ENCODE peak calls at places on chromosomes 3 and 15, in four cellular contexts. I is amygdala; X is T-helper 1 cell; O is activated naive CD4-positive, alpha-beta T cell. W is an unnamed sample.

GRCh38 chr15:52532427-52532826 is 3.7 kb upstream of the MYO5A start:
- DNase-seq in I (no peak), X (no peak), O (no peak), W (no peak)

GRCh38 chr3:50657816-50658215 is 16.9 kb upstream of the DOCK3 start:
- DNase-seq in I (no peak), X (no peak), O (no peak), W (no peak)

GRCh38 chr3:115254492-115255196 is 107.6 kb upstream of the ZBTB20 start:
- DNase-seq in I (no peak), X (no peak), O (no peak), W (no peak)

GRCh38 chr3:27253831-27254230 is 115.4 kb downstream of the NEK10 start:
- DNase-seq in I (no peak), X (no peak), O (no peak), W (no peak)

GRCh38 chr3:145889730-145890129 is 271.3 kb downstream of the PLOD2 start:
- DNase-seq in I (no peak), X (no peak), O (no peak), W (no peak)

GRCh38 chr3:52039426-52039825 is 16.9 kb downstream of the DUSP7 start:
- DNase-seq in I (peak), X (no peak), O (no peak), W (no peak)

GRCh38 chr3:169022457-169022856 is 641.1 kb downstream of the MECOM start:
- DNase-seq in I (no peak), X (no peak), O (no peak), W (no peak)

GRCh38 chr15:90883971-90884718 is at the start of gene FES:
- DNase-seq in I (no peak), X (no peak), O (no peak), W (no peak)

GRCh38 chr3:47002490-47003410 is 23.3 kb downstream of the NBEAL2 start:
- DNase-seq in I (no peak), X (no peak), O (no peak), W (no peak)

GRCh38 chr3:152922554-152922953 is 87.6 kb downstream of the P2RY1 start:
- DNase-seq in I (no peak), X (no peak), O (no peak), W (no peak)

GRCh38 chr15:44173813-44174212 is 21.3 kb downstream of the FRMD5 start:
- DNase-seq in I (no peak), X (no peak), O (no peak), W (no peak)

GRCh38 chr3:148631124-148631903 is 66.4 kb upstream of the AGTR1 start:
- DNase-seq in I (no peak), X (no peak), O (no peak), W (no peak)

GRCh38 chr3:114418724-114419543 is 125.1 kb downstream of the TIGIT start:
- DNase-seq in I (no peak), X (peak), O (no peak), W (peak)

GRCh38 chr3:16816048-16816780 is 68.5 kb upstream of the PLCL2 start:
- DNase-seq in I (no peak), X (no peak), O (no peak), W (no peak)

GRCh38 chr3:172595648-172596393 is 72.6 kb upstream of the TNFSF10 start:
- DNase-seq in I (no peak), X (peak), O (no peak), W (peak)

GRCh38 chr3:105827959-105828358 is 40.9 kb downstream of the CBLB start:
- DNase-seq in I (no peak), X (no peak), O (no peak), W (no peak)

GRCh38 chr3:69569520-69569919 is 169.7 kb upstream of the MITF start:
- DNase-seq in I (no peak), X (no peak), O (no peak), W (no peak)

GRCh38 chr3:144244662-144245061 is 273.0 kb downstream of the DIPK2A start:
- DNase-seq in I (no peak), X (no peak), O (no peak), W (no peak)

GRCh38 chr3:159947220-159947619 is 41.4 kb upstream of the IL12A start:
- DNase-seq in I (no peak), X (no peak), O (no peak), W (no peak)

GRCh38 chr15:99720533-99720932 is 12.7 kb downstream of the LYSMD4 start:
- DNase-seq in I (no peak), X (no peak), O (no peak), W (no peak)

GRCh38 chr3:44337253-44337652 is 1.3 kb upstream of the TCAIM start:
- DNase-seq in I (no peak), X (no peak), O (no peak), W (no peak)

GRCh38 chr3:28247286-28247685 is 5.9 kb downstream of the CMC1 start:
- DNase-seq in I (no peak), X (no peak), O (no peak), W (no peak)

GRCh38 chr3:44355634-44356033 is 17.1 kb downstream of the TCAIM start:
- DNase-seq in I (no peak), X (no peak), O (no peak), W (no peak)

GRCh38 chr3:128433630-128434185 is 33.0 kb downstream of the DNAJB8 start:
- DNase-seq in I (no peak), X (no peak), O (no peak), W (no peak)

GRCh38 chr3:104347281-104347680 is 1019.4 kb upstream of the ALCAM start:
- DNase-seq in I (no peak), X (no peak), O (no peak), W (no peak)

GRCh38 chr3:53162672-53163458 is 1.9 kb downstream of the PRKCD start:
- DNase-seq in I (no peak), X (peak), O (peak), W (peak)

GRCh38 chr3:18723426-18723825 is 298.3 kb upstream of the SATB1 start:
- DNase-seq in I (no peak), X (no peak), O (no peak), W (no peak)

GRCh38 chr3:97954193-97954827 is 17.9 kb downstream of the RIOX2 start:
- DNase-seq in I (no peak), X (no peak), O (no peak), W (no peak)

GRCh38 chr3:99232696-99233095 is 331.2 kb upstream of the DCBLD2 start:
- DNase-seq in I (no peak), X (no peak), O (no peak), W (no peak)

GRCh38 chr3:149180057-149180573 is 41.5 kb downstream of the CP start:
- DNase-seq in I (no peak), X (no peak), O (no peak), W (no peak)

GRCh38 chr15:66498501-66499386 is 1.2 kb upstream of the SNAPC5 start:
- DNase-seq in I (no peak), X (no peak), O (no peak), W (no peak)

GRCh38 chr3:12758025-12758830 is 831 bp downstream of the TMEM40 start:
- DNase-seq in I (no peak), X (no peak), O (no peak), W (no peak)

GRCh38 chr15:39506146-39506545 is 74.7 kb upstream of the THBS1 start:
- DNase-seq in I (no peak), X (no peak), O (no peak), W (no peak)